ENCODE peak calls at places on chromosome 11, in ten cellular contexts. One of them, this sample, is unnamed.

GRCh38 chr11:66192181-66192888 is 76.1 kb upstream of the RAB1B start:
- DNase-seq in left colon: no peak
- DNase-seq in GM12891: no peak
- DNase-seq in Caki2: no peak
- DNase-seq in skeletal muscle cell: no peak
- DNase-seq in stimulated activated naive CD4-positive, alpha-beta T cell: no peak
- DNase-seq in NCI-H2171: no peak
- DNase-seq in mesenchymal stem cell: no peak
- DNase-seq in cardiac fibroblast: peak
- DNase-seq in activated CD4-positive, alpha-beta T cell treated with anti-CD3 and anti-CD28 coated beads, Interleukin-2, amount 50 U/mL, for 1 hour: no peak
- DNase-seq in this sample: no peak

GRCh38 chr11:64888406-64888757 is 10.0 kb upstream of the EHD1 start:
- DNase-seq in left colon: no peak
- DNase-seq in GM12891: no peak
- DNase-seq in Caki2: no peak
- DNase-seq in skeletal muscle cell: no peak
- DNase-seq in stimulated activated naive CD4-positive, alpha-beta T cell: no peak
- DNase-seq in NCI-H2171: no peak
- DNase-seq in mesenchymal stem cell: no peak
- DNase-seq in cardiac fibroblast: no peak
- DNase-seq in activated CD4-positive, alpha-beta T cell treated with anti-CD3 and anti-CD28 coated beads, Interleukin-2, amount 50 U/mL, for 1 hour: no peak
- DNase-seq in this sample: no peak

GRCh38 chr11:69985654-69986420 is 92.3 kb upstream of the ANO1 start:
- DNase-seq in left colon: no peak
- DNase-seq in GM12891: no peak
- DNase-seq in Caki2: no peak
- DNase-seq in skeletal muscle cell: no peak
- DNase-seq in stimulated activated naive CD4-positive, alpha-beta T cell: no peak
- DNase-seq in NCI-H2171: no peak
- DNase-seq in mesenchymal stem cell: no peak
- DNase-seq in cardiac fibroblast: no peak
- DNase-seq in activated CD4-positive, alpha-beta T cell treated with anti-CD3 and anti-CD28 coated beads, Interleukin-2, amount 50 U/mL, for 1 hour: no peak
- DNase-seq in this sample: no peak

GRCh38 chr11:119179983-119180382 is 5.3 kb upstream of the NHERF4 start:
- DNase-seq in left colon: no peak
- DNase-seq in GM12891: no peak
- DNase-seq in Caki2: no peak
- DNase-seq in skeletal muscle cell: no peak
- DNase-seq in stimulated activated naive CD4-positive, alpha-beta T cell: no peak
- DNase-seq in NCI-H2171: peak
- DNase-seq in mesenchymal stem cell: no peak
- DNase-seq in cardiac fibroblast: no peak
- DNase-seq in activated CD4-positive, alpha-beta T cell treated with anti-CD3 and anti-CD28 coated beads, Interleukin-2, amount 50 U/mL, for 1 hour: no peak
- DNase-seq in this sample: no peak

GRCh38 chr11:97794876-97795275 is 1225.9 kb upstream of the CNTN5 start:
- DNase-seq in left colon: no peak
- DNase-seq in GM12891: no peak
- DNase-seq in Caki2: no peak
- DNase-seq in skeletal muscle cell: no peak
- DNase-seq in stimulated activated naive CD4-positive, alpha-beta T cell: no peak
- DNase-seq in NCI-H2171: no peak
- DNase-seq in mesenchymal stem cell: no peak
- DNase-seq in cardiac fibroblast: no peak
- DNase-seq in activated CD4-positive, alpha-beta T cell treated with anti-CD3 and anti-CD28 coated beads, Interleukin-2, amount 50 U/mL, for 1 hour: no peak
- DNase-seq in this sample: no peak

GRCh38 chr11:117201516-117201866 is 2.3 kb downstream of the TAGLN start:
- DNase-seq in left colon: no peak
- DNase-seq in GM12891: no peak
- DNase-seq in Caki2: no peak
- DNase-seq in skeletal muscle cell: no peak
- DNase-seq in stimulated activated naive CD4-positive, alpha-beta T cell: no peak
- DNase-seq in NCI-H2171: no peak
- DNase-seq in mesenchymal stem cell: no peak
- DNase-seq in cardiac fibroblast: no peak
- DNase-seq in activated CD4-positive, alpha-beta T cell treated with anti-CD3 and anti-CD28 coated beads, Interleukin-2, amount 50 U/mL, for 1 hour: no peak
- DNase-seq in this sample: no peak

GRCh38 chr11:67113231-67113721 is 5.8 kb upstream of the KDM2A start:
- DNase-seq in left colon: no peak
- DNase-seq in GM12891: peak
- DNase-seq in Caki2: no peak
- DNase-seq in skeletal muscle cell: no peak
- DNase-seq in stimulated activated naive CD4-positive, alpha-beta T cell: no peak
- DNase-seq in NCI-H2171: no peak
- DNase-seq in mesenchymal stem cell: no peak
- DNase-seq in cardiac fibroblast: no peak
- DNase-seq in activated CD4-positive, alpha-beta T cell treated with anti-CD3 and anti-CD28 coated beads, Interleukin-2, amount 50 U/mL, for 1 hour: no peak
- DNase-seq in this sample: no peak

GRCh38 chr11:2589538-2589934 is 110.3 kb downstream of the KCNQ1OT1 start:
- DNase-seq in left colon: peak
- DNase-seq in GM12891: peak
- DNase-seq in Caki2: no peak
- DNase-seq in skeletal muscle cell: no peak
- DNase-seq in stimulated activated naive CD4-positive, alpha-beta T cell: no peak
- DNase-seq in NCI-H2171: no peak
- DNase-seq in mesenchymal stem cell: no peak
- DNase-seq in cardiac fibroblast: no peak
- DNase-seq in activated CD4-positive, alpha-beta T cell treated with anti-CD3 and anti-CD28 coated beads, Interleukin-2, amount 50 U/mL, for 1 hour: no peak
- DNase-seq in this sample: no peak

GRCh38 chr11:63822438-63822837 is 9.2 kb downstream of the SPINDOC start:
- DNase-seq in left colon: no peak
- DNase-seq in GM12891: no peak
- DNase-seq in Caki2: no peak
- DNase-seq in skeletal muscle cell: no peak
- DNase-seq in stimulated activated naive CD4-positive, alpha-beta T cell: no peak
- DNase-seq in NCI-H2171: no peak
- DNase-seq in mesenchymal stem cell: no peak
- DNase-seq in cardiac fibroblast: no peak
- DNase-seq in activated CD4-positive, alpha-beta T cell treated with anti-CD3 and anti-CD28 coated beads, Interleukin-2, amount 50 U/mL, for 1 hour: no peak
- DNase-seq in this sample: no peak

GRCh38 chr11:132844956-132845355 is 687.3 kb downstream of the OPCML start:
- DNase-seq in left colon: no peak
- DNase-seq in GM12891: no peak
- DNase-seq in Caki2: no peak
- DNase-seq in skeletal muscle cell: peak
- DNase-seq in stimulated activated naive CD4-positive, alpha-beta T cell: no peak
- DNase-seq in NCI-H2171: no peak
- DNase-seq in mesenchymal stem cell: peak
- DNase-seq in cardiac fibroblast: peak
- DNase-seq in activated CD4-positive, alpha-beta T cell treated with anti-CD3 and anti-CD28 coated beads, Interleukin-2, amount 50 U/mL, for 1 hour: no peak
- DNase-seq in this sample: no peak

GRCh38 chr11:73716153-73717056 is 44.5 kb downstream of the RAB6A start:
- DNase-seq in left colon: no peak
- DNase-seq in GM12891: no peak
- DNase-seq in Caki2: no peak
- DNase-seq in skeletal muscle cell: no peak
- DNase-seq in stimulated activated naive CD4-positive, alpha-beta T cell: no peak
- DNase-seq in NCI-H2171: no peak
- DNase-seq in mesenchymal stem cell: peak
- DNase-seq in cardiac fibroblast: no peak
- DNase-seq in activated CD4-positive, alpha-beta T cell treated with anti-CD3 and anti-CD28 coated beads, Interleukin-2, amount 50 U/mL, for 1 hour: no peak
- DNase-seq in this sample: no peak

GRCh38 chr11:79227732-79228416 is 213.0 kb downstream of the TENM4 start:
- DNase-seq in left colon: no peak
- DNase-seq in GM12891: no peak
- DNase-seq in Caki2: no peak
- DNase-seq in skeletal muscle cell: no peak
- DNase-seq in stimulated activated naive CD4-positive, alpha-beta T cell: no peak
- DNase-seq in NCI-H2171: no peak
- DNase-seq in mesenchymal stem cell: no peak
- DNase-seq in cardiac fibroblast: no peak
- DNase-seq in activated CD4-positive, alpha-beta T cell treated with anti-CD3 and anti-CD28 coated beads, Interleukin-2, amount 50 U/mL, for 1 hour: no peak
- DNase-seq in this sample: no peak

GRCh38 chr11:96426356-96427103 is 36.7 kb downstream of the JRKL start:
- DNase-seq in left colon: no peak
- DNase-seq in GM12891: no peak
- DNase-seq in Caki2: peak
- DNase-seq in skeletal muscle cell: no peak
- DNase-seq in stimulated activated naive CD4-positive, alpha-beta T cell: peak
- DNase-seq in NCI-H2171: peak
- DNase-seq in mesenchymal stem cell: peak
- DNase-seq in cardiac fibroblast: peak
- DNase-seq in activated CD4-positive, alpha-beta T cell treated with anti-CD3 and anti-CD28 coated beads, Interleukin-2, amount 50 U/mL, for 1 hour: no peak
- DNase-seq in this sample: no peak